ENCODE peak calls at places on chromosomes 13 and 19, in eight cellular contexts. I, M, V, X, E, Q, Z and H are unnamed samples.

GRCh38 chr19:15992014-15992413 is 43.2 kb downstream of the OR10H4 start:
- DNase-seq in I (no peak), M (no peak), V (no peak), X (no peak), E (no peak), Q (no peak), Z (no peak), H (no peak)

GRCh38 chr13:39402221-39402620 is 200.8 kb downstream of the LHFPL6 start:
- DNase-seq in I (no peak), M (no peak), V (no peak), X (no peak), E (no peak), Q (no peak), Z (no peak), H (no peak)

GRCh38 chr13:113350065-113350937 is 13.6 kb downstream of the GRTP1 start:
- DNase-seq in I (peak; percentile 32), M (no peak), V (no peak), X (no peak), E (no peak), Q (no peak), Z (no peak), H (no peak)

GRCh38 chr13:114130708-114131580 is 1.5 kb downstream of the RASA3 start:
- DNase-seq in I (peak; percentile 80), M (peak; percentile 56), V (no peak), X (peak; percentile 55), E (peak; percentile 50), Q (peak; percentile 36), Z (no peak), H (peak; percentile 74)

GRCh38 chr13:97945792-97946419 is 7.6 kb upstream of the IPO5 start:
- DNase-seq in I (no peak), M (no peak), V (no peak), X (no peak), E (no peak), Q (no peak), Z (no peak), H (no peak)

GRCh38 chr19:38559428-38560401 is 58.0 kb downstream of the MAP4K1 start:
- DNase-seq in I (peak; percentile 55), M (no peak), V (no peak), X (no peak), E (no peak), Q (no peak), Z (no peak), H (peak; percentile 72)

GRCh38 chr13:41622545-41623429 is 165.4 kb downstream of the RGCC start:
- DNase-seq in I (no peak), M (no peak), V (no peak), X (no peak), E (no peak), Q (no peak), Z (no peak), H (no peak)

GRCh38 chr13:96279904-96280303 is 190.0 kb downstream of the HS6ST3 start:
- DNase-seq in I (no peak), M (no peak), V (no peak), X (no peak), E (no peak), Q (no peak), Z (no peak), H (no peak)

GRCh38 chr19:15508035-15508710 is at the start of gene CYP4F22:
- DNase-seq in I (peak; percentile 32), M (no peak), V (no peak), X (no peak), E (no peak), Q (no peak), Z (peak; percentile 24), H (no peak)

GRCh38 chr13:107202371-107203023 is 634.6 kb upstream of the ARGLU1 start:
- DNase-seq in I (no peak), M (peak; percentile 55), V (no peak), X (no peak), E (no peak), Q (no peak), Z (no peak), H (no peak)

GRCh38 chr19:8373867-8374813 is 10.2 kb downstream of the ANGPTL4 start:
- DNase-seq in I (no peak), M (no peak), V (no peak), X (no peak), E (peak; percentile 47), Q (no peak), Z (no peak), H (no peak)

GRCh38 chr13:97116754-97117153 is 105.4 kb upstream of the MBNL2 start:
- DNase-seq in I (peak; percentile 21), M (no peak), V (no peak), X (no peak), E (no peak), Q (peak; percentile 73), Z (no peak), H (no peak)

GRCh38 chr13:113976711-113977684 is 3.1 kb upstream of the C13orf46 start:
- DNase-seq in I (no peak), M (no peak), V (no peak), X (no peak), E (no peak), Q (no peak), Z (peak; percentile 35), H (no peak)

GRCh38 chr13:109155301-109155761 is 525.9 kb downstream of the MYO16 start:
- DNase-seq in I (no peak), M (no peak), V (no peak), X (no peak), E (no peak), Q (no peak), Z (no peak), H (no peak)

GRCh38 chr19:48962029-48962848 is 2.9 kb upstream of the FTL start:
- DNase-seq in I (peak; percentile 63), M (no peak), V (no peak), X (peak; percentile 17), E (peak; percentile 18), Q (peak; percentile 89), Z (no peak), H (peak; percentile 88)

GRCh38 chr19:39502640-39503417 is 4.1 kb downstream of the DLL3 start:
- DNase-seq in I (peak; percentile 89), M (peak; percentile 89), V (peak; percentile 71), X (no peak), E (peak; percentile 10), Q (no peak), Z (no peak), H (peak; percentile 91)

GRCh38 chr19:16470541-16470910 is 1.2 kb downstream of the EPS15L1 start:
- DNase-seq in I (no peak), M (no peak), V (no peak), X (no peak), E (no peak), Q (no peak), Z (peak; percentile 70), H (no peak)

GRCh38 chr19:588758-589692 is 656 bp upstream of the HCN2 start:
- DNase-seq in I (peak; percentile 35), M (no peak), V (no peak), X (no peak), E (no peak), Q (peak; percentile 84), Z (peak; percentile 42), H (no peak)